ENCODE peak calls at places on chromosome X, in five cellular contexts. One of them, this sample, is unnamed.
A peak's percentile ranks its signal among the peaks of the same experiment; 100 is the strongest.

GRCh38 chrX:74420194-74421035 is 878 bp upstream of the SLC16A2 start:
- DNase-seq in esophagus squamous epithelium: no peak
- DNase-seq in coronary artery: peak; percentile 88
- DNase-seq in CD8-positive, alpha-beta T cell: peak; percentile 18
- DNase-seq in uterus: peak; percentile 83
- DNase-seq in this sample: peak; percentile 27

GRCh38 chrX:46407036-46407752 is 138.0 kb downstream of the ZNF674 start:
- DNase-seq in uterus: no peak
- DNase-seq in coronary artery: no peak
- DNase-seq in CD8-positive, alpha-beta T cell: no peak
- DNase-seq in esophagus squamous epithelium: no peak
- DNase-seq in this sample: no peak

GRCh38 chrX:151153086-151153485 is 23.3 kb upstream of the GPR50 start:
- DNase-seq in coronary artery: no peak
- DNase-seq in uterus: no peak
- DNase-seq in CD8-positive, alpha-beta T cell: no peak
- DNase-seq in esophagus squamous epithelium: no peak
- DNase-seq in this sample: no peak

GRCh38 chrX:12128017-12128416 is 10.3 kb upstream of the FRMPD4 start:
- DNase-seq in coronary artery: no peak
- DNase-seq in CD8-positive, alpha-beta T cell: no peak
- DNase-seq in uterus: no peak
- DNase-seq in esophagus squamous epithelium: no peak
- DNase-seq in this sample: no peak

GRCh38 chrX:41734530-41734929 is 10.5 kb downstream of the GPR82 start:
- DNase-seq in coronary artery: no peak
- DNase-seq in CD8-positive, alpha-beta T cell: no peak
- DNase-seq in esophagus squamous epithelium: no peak
- DNase-seq in uterus: no peak
- DNase-seq in this sample: no peak

GRCh38 chrX:100695302-100695701 is 36.6 kb downstream of the SYTL4 start:
- DNase-seq in coronary artery: no peak
- DNase-seq in CD8-positive, alpha-beta T cell: no peak
- DNase-seq in uterus: no peak
- DNase-seq in esophagus squamous epithelium: no peak
- DNase-seq in this sample: no peak

GRCh38 chrX:70969635-70970481 is 39.0 kb upstream of the SLC7A3 start:
- DNase-seq in uterus: no peak
- DNase-seq in CD8-positive, alpha-beta T cell: no peak
- DNase-seq in coronary artery: no peak
- DNase-seq in esophagus squamous epithelium: no peak
- DNase-seq in this sample: no peak

GRCh38 chrX:139720136-139720535 is 12.2 kb upstream of the MCF2 start:
- DNase-seq in coronary artery: no peak
- DNase-seq in uterus: no peak
- DNase-seq in esophagus squamous epithelium: no peak
- DNase-seq in CD8-positive, alpha-beta T cell: no peak
- DNase-seq in this sample: no peak

GRCh38 chrX:141402897-141403610 is 160.7 kb upstream of the SPANXC start:
- DNase-seq in uterus: no peak
- DNase-seq in esophagus squamous epithelium: no peak
- DNase-seq in coronary artery: no peak
- DNase-seq in CD8-positive, alpha-beta T cell: no peak
- DNase-seq in this sample: no peak

GRCh38 chrX:150902434-150903109 is 4.1 kb upstream of the CD99L2 start:
- DNase-seq in CD8-positive, alpha-beta T cell: no peak
- DNase-seq in uterus: no peak
- DNase-seq in esophagus squamous epithelium: no peak
- DNase-seq in coronary artery: no peak
- DNase-seq in this sample: no peak

GRCh38 chrX:127577884-127578283 is 474.3 kb downstream of the ACTRT1 start:
- DNase-seq in CD8-positive, alpha-beta T cell: no peak
- DNase-seq in uterus: no peak
- DNase-seq in esophagus squamous epithelium: no peak
- DNase-seq in coronary artery: no peak
- DNase-seq in this sample: no peak

GRCh38 chrX:54786972-54787371 is 11.1 kb downstream of the ITIH6 start:
- DNase-seq in CD8-positive, alpha-beta T cell: peak; percentile 35
- DNase-seq in coronary artery: no peak
- DNase-seq in uterus: no peak
- DNase-seq in esophagus squamous epithelium: no peak
- DNase-seq in this sample: no peak

GRCh38 chrX:31522760-31523159 is 450.9 kb upstream of the FTHL17 start:
- DNase-seq in coronary artery: no peak
- DNase-seq in CD8-positive, alpha-beta T cell: no peak
- DNase-seq in esophagus squamous epithelium: no peak
- DNase-seq in uterus: no peak
- DNase-seq in this sample: no peak

GRCh38 chrX:50448565-50448964 is 22.1 kb downstream of the DGKK start:
- DNase-seq in coronary artery: no peak
- DNase-seq in uterus: no peak
- DNase-seq in esophagus squamous epithelium: no peak
- DNase-seq in CD8-positive, alpha-beta T cell: no peak
- DNase-seq in this sample: no peak

GRCh38 chrX:33188286-33188685 is 23.1 kb downstream of the DMD start:
- DNase-seq in esophagus squamous epithelium: no peak
- DNase-seq in CD8-positive, alpha-beta T cell: no peak
- DNase-seq in uterus: no peak
- DNase-seq in coronary artery: no peak
- DNase-seq in this sample: no peak

GRCh38 chrX:11753668-11754067 is 4.4 kb upstream of the MSL3 start:
- DNase-seq in coronary artery: no peak
- DNase-seq in uterus: no peak
- DNase-seq in esophagus squamous epithelium: no peak
- DNase-seq in CD8-positive, alpha-beta T cell: no peak
- DNase-seq in this sample: no peak

GRCh38 chrX:75303795-75304194 is 29.9 kb downstream of the UPRT start:
- DNase-seq in esophagus squamous epithelium: no peak
- DNase-seq in CD8-positive, alpha-beta T cell: no peak
- DNase-seq in uterus: no peak
- DNase-seq in coronary artery: no peak
- DNase-seq in this sample: no peak

GRCh38 chrX:72314881-72315280 is 9.2 kb upstream of the CITED1 start:
- DNase-seq in CD8-positive, alpha-beta T cell: no peak
- DNase-seq in coronary artery: no peak
- DNase-seq in uterus: no peak
- DNase-seq in esophagus squamous epithelium: no peak
- DNase-seq in this sample: no peak

GRCh38 chrX:41145920-41146608 is 60.8 kb downstream of the USP9X start:
- DNase-seq in uterus: no peak
- DNase-seq in CD8-positive, alpha-beta T cell: no peak
- DNase-seq in esophagus squamous epithelium: no peak
- DNase-seq in coronary artery: no peak
- DNase-seq in this sample: no peak

GRCh38 chrX:34972206-34972605 is 29.6 kb downstream of the FAM47B start:
- DNase-seq in esophagus squamous epithelium: no peak
- DNase-seq in CD8-positive, alpha-beta T cell: no peak
- DNase-seq in coronary artery: no peak
- DNase-seq in uterus: no peak
- DNase-seq in this sample: no peak

GRCh38 chrX:46831620-46832327 is 5.1 kb upstream of the RP2 start:
- DNase-seq in coronary artery: no peak
- DNase-seq in esophagus squamous epithelium: no peak
- DNase-seq in CD8-positive, alpha-beta T cell: no peak
- DNase-seq in uterus: no peak
- DNase-seq in this sample: no peak

GRCh38 chrX:10979956-10980355 is 131.2 kb upstream of the HCCS start:
- DNase-seq in coronary artery: no peak
- DNase-seq in uterus: no peak
- DNase-seq in esophagus squamous epithelium: no peak
- DNase-seq in CD8-positive, alpha-beta T cell: no peak
- DNase-seq in this sample: no peak

DNA sequence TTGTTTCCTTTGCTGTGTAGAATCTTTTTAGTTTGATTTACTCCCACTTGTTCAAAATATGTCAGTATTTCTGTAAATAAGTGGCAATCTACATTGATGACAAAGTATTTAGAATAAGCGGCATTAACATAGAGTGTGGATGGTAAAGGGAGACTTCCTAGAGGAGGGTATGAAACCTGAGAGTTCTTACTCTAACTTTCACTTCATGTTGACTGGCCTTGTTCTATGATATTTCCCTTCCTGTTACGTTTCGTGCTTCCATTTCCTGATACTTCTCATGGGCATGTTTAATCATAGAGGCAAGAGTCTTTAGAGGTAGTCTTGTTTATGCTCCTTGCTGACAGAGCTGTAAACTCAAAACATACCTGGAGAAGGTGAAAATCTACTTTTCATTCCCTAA is 408.9 kb downstream of the GLUD2 start:
- DNase-seq in CD8-positive, alpha-beta T cell: no peak
- DNase-seq in uterus: no peak
- DNase-seq in coronary artery: no peak
- DNase-seq in esophagus squamous epithelium: no peak
- DNase-seq in this sample: no peak
- H3K27ac ChIP-seq in CD8-positive, alpha-beta T cell: no peak overlapping the region
- H3K27ac ChIP-seq in uterus: no peak overlapping the region
- H3K27ac ChIP-seq in coronary artery: no peak overlapping the region
- H3K27ac ChIP-seq in esophagus squamous epithelium: no peak overlapping the region
- H3K27ac ChIP-seq in this sample: no peak overlapping the region

GRCh38 chrX:38313190-38313589 is 14.1 kb downstream of the RPGR start:
- DNase-seq in coronary artery: no peak
- DNase-seq in uterus: no peak
- DNase-seq in esophagus squamous epithelium: no peak
- DNase-seq in CD8-positive, alpha-beta T cell: no peak
- DNase-seq in this sample: no peak

GRCh38 chrX:38312436-38312835 is 14.9 kb downstream of the RPGR start:
- DNase-seq in uterus: no peak
- DNase-seq in CD8-positive, alpha-beta T cell: no peak
- DNase-seq in esophagus squamous epithelium: no peak
- DNase-seq in coronary artery: no peak
- DNase-seq in this sample: no peak

GRCh38 chrX:38305971-38306370 is 21.3 kb downstream of the RPGR start:
- DNase-seq in coronary artery: no peak
- DNase-seq in esophagus squamous epithelium: no peak
- DNase-seq in CD8-positive, alpha-beta T cell: no peak
- DNase-seq in uterus: no peak
- DNase-seq in this sample: no peak

GRCh38 chrX:38315186-38315585 is 12.1 kb downstream of the RPGR start:
- DNase-seq in coronary artery: no peak
- DNase-seq in uterus: no peak
- DNase-seq in esophagus squamous epithelium: no peak
- DNase-seq in CD8-positive, alpha-beta T cell: no peak
- DNase-seq in this sample: no peak

DNA sequence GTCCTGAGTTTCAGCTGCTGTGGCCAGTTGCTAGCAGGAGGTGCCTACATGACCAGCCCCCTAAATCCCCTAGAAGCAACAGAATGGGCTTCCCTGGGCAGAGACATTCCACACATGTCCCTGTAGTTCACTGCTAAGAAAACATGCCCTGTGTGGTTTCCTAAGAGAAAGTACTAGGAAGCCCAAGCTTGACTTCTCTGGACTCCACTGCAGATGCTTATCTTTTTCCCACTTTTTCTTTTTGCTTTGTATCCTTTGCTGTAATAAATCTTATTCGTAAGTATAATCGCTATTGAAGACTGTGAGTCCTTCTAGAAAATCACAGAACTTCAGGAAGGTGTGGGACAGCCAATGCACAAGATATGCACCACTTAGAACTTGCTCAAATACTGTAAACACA is 15.6 kb downstream of the RPGR start:
- DNase-seq in uterus: no peak
- DNase-seq in esophagus squamous epithelium: no peak
- DNase-seq in coronary artery: no peak
- DNase-seq in CD8-positive, alpha-beta T cell: no peak
- DNase-seq in this sample: no peak
- H3K27ac ChIP-seq in uterus: no peak overlapping the region
- H3K27ac ChIP-seq in esophagus squamous epithelium: no peak overlapping the region
- H3K27ac ChIP-seq in coronary artery: no peak overlapping the region
- H3K27ac ChIP-seq in CD8-positive, alpha-beta T cell: no peak overlapping the region
- H3K27ac ChIP-seq in this sample: no peak overlapping the region

GRCh38 chrX:134459683-134460004 is 321 bp upstream of the HPRT1 start:
- DNase-seq in coronary artery: no peak
- DNase-seq in CD8-positive, alpha-beta T cell: no peak
- DNase-seq in esophagus squamous epithelium: no peak
- DNase-seq in uterus: no peak
- DNase-seq in this sample: no peak

GRCh38 chrX:134457708-134458107 is 2.3 kb upstream of the HPRT1 start:
- DNase-seq in uterus: no peak
- DNase-seq in coronary artery: no peak
- DNase-seq in esophagus squamous epithelium: no peak
- DNase-seq in CD8-positive, alpha-beta T cell: no peak
- DNase-seq in this sample: no peak

GRCh38 chrX:134462927-134463326 is 3.0 kb downstream of the HPRT1 start:
- DNase-seq in coronary artery: no peak
- DNase-seq in uterus: no peak
- DNase-seq in esophagus squamous epithelium: no peak
- DNase-seq in CD8-positive, alpha-beta T cell: no peak
- DNase-seq in this sample: no peak

GRCh38 chrX:134460005-134460860 is at the start of gene HPRT1:
- DNase-seq in esophagus squamous epithelium: no peak
- DNase-seq in uterus: peak; percentile 78
- DNase-seq in CD8-positive, alpha-beta T cell: peak; percentile 75
- DNase-seq in coronary artery: peak; percentile 83
- DNase-seq in this sample: peak; percentile 59

GRCh38 chrX:134460861-134461218 is 875 bp downstream of the HPRT1 start:
- DNase-seq in CD8-positive, alpha-beta T cell: no peak
- DNase-seq in esophagus squamous epithelium: no peak
- DNase-seq in coronary artery: no peak
- DNase-seq in uterus: no peak
- DNase-seq in this sample: no peak
- H3K27ac ChIP-seq in CD8-positive, alpha-beta T cell: no peak overlapping the region
- H3K27ac ChIP-seq in esophagus squamous epithelium: no peak overlapping the region
- H3K27ac ChIP-seq in coronary artery: no peak overlapping the region
- H3K27ac ChIP-seq in uterus: no peak overlapping the region
- H3K27ac ChIP-seq in this sample: no peak overlapping the region

GRCh38 chrX:68669872-68670271 is 22.4 kb downstream of the STARD8 start:
- DNase-seq in uterus: no peak
- DNase-seq in CD8-positive, alpha-beta T cell: no peak
- DNase-seq in coronary artery: no peak
- DNase-seq in esophagus squamous epithelium: no peak
- DNase-seq in this sample: no peak

GRCh38 chrX:68669094-68669830 is 21.8 kb downstream of the STARD8 start:
- DNase-seq in coronary artery: no peak
- DNase-seq in uterus: peak; percentile 41
- DNase-seq in CD8-positive, alpha-beta T cell: no peak
- DNase-seq in esophagus squamous epithelium: no peak
- DNase-seq in this sample: no peak

GRCh38 chrX:68665502-68665901 is 18.0 kb downstream of the STARD8 start:
- DNase-seq in CD8-positive, alpha-beta T cell: no peak
- DNase-seq in esophagus squamous epithelium: no peak
- DNase-seq in uterus: no peak
- DNase-seq in coronary artery: no peak
- DNase-seq in this sample: no peak

GRCh38 chrX:68671221-68671620 is 23.8 kb downstream of the STARD8 start:
- DNase-seq in uterus: no peak
- DNase-seq in coronary artery: no peak
- DNase-seq in CD8-positive, alpha-beta T cell: no peak
- DNase-seq in esophagus squamous epithelium: no peak
- DNase-seq in this sample: no peak

DNA sequence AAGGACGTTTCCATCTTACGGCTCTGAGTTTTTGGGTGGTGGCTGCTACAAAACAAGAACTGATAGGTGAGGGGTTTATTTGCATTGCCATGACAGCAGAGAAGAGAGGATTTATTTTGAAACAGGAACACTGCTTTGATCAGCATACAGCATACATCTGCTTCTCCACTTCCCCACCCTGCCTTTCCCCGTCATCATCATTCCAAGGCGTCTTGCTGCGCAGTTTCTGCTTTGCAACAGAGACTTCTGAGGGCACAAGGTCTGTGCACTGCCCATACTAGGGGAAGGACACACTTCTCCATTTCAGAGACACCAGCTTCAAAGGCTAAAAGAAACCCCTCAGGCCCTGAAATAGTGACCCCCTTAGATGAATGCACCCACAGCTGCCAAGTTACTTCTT is 19.1 kb downstream of the STARD8 start:
- DNase-seq in esophagus squamous epithelium: no peak
- DNase-seq in CD8-positive, alpha-beta T cell: no peak
- DNase-seq in coronary artery: no peak
- DNase-seq in uterus: no peak
- DNase-seq in this sample: peak; percentile 2
- H3K27ac ChIP-seq in esophagus squamous epithelium: peak overlapping the region; percentile 58
- H3K27ac ChIP-seq in CD8-positive, alpha-beta T cell: no peak overlapping the region
- H3K27ac ChIP-seq in coronary artery: no peak overlapping the region
- H3K27ac ChIP-seq in uterus: no peak overlapping the region
- H3K27ac ChIP-seq in this sample: no peak overlapping the region